ENCODE peak calls at places on chromosome 3, in eight cellular contexts. B is stomach, O is breast epithelium, K is transverse colon, V is GM23338, P is HL-60, Y is endothelial cell of umbilical vein, Q is Panc1. N is an unnamed sample.

GRCh38 chr3:101466465-101467309 is 46.3 kb downstream of the SENP7 start:
- DNase-seq in B (peak), P (no peak), O (no peak), K (peak), V (peak), Q (no peak), Y (no peak), N (no peak)

GRCh38 chr3:140972833-140973232 is 31.2 kb downstream of the SLC25A36 start:
- DNase-seq in V (peak), O (no peak), P (no peak), B (no peak), Q (no peak), Y (peak), K (no peak), N (no peak)

GRCh38 chr3:158791259-158791920 is 10.5 kb upstream of the MFSD1 start:
- DNase-seq in Q (no peak), O (no peak), B (no peak), P (peak), Y (peak), K (no peak), V (peak), N (peak)

GRCh38 chr3:113747719-113748046 is 848 bp downstream of the ATP6V1A start:
- DNase-seq in K (no peak), V (no peak), P (no peak), B (no peak), Q (no peak), O (no peak), Y (no peak), N (no peak)

GRCh38 chr3:36210840-36211655 is 169.3 kb upstream of the STAC start:
- DNase-seq in P (no peak), B (no peak), V (no peak), O (no peak), Y (no peak), K (no peak), Q (no peak), N (no peak)

GRCh38 chr3:197682713-197683112 is 54.0 kb downstream of the RUBCN start:
- DNase-seq in K (no peak), O (no peak), Q (no peak), B (no peak), Y (no peak), V (peak), P (no peak), N (no peak)

GRCh38 chr3:176469694-176470205 is 727.5 kb downstream of the TBL1XR1 start:
- DNase-seq in K (no peak), O (no peak), V (peak), B (no peak), Y (no peak), Q (no peak), P (no peak), N (no peak)

GRCh38 chr3:74861211-74861610 is 246.8 kb upstream of the CNTN3 start:
- DNase-seq in Y (no peak), O (no peak), P (no peak), Q (no peak), B (no peak), V (peak), K (no peak), N (no peak)

GRCh38 chr3:156826896-156827882 is 1.0 kb downstream of the LEKR1 start:
- DNase-seq in Y (no peak), V (peak), B (no peak), Q (no peak), O (no peak), P (no peak), K (no peak), N (no peak)

GRCh38 chr3:149004622-149005021 is 13.3 kb downstream of the GYG1 start:
- DNase-seq in K (no peak), P (no peak), B (no peak), Y (no peak), Q (no peak), O (no peak), V (no peak), N (no peak)

GRCh38 chr3:106826861-106827311 is 550.4 kb upstream of the CCDC54 start:
- DNase-seq in B (no peak), Y (peak), V (no peak), O (no peak), Q (no peak), K (no peak), P (no peak), N (no peak)

GRCh38 chr3:89571707-89572106 is 464.3 kb downstream of the EPHA3 start:
- DNase-seq in Q (no peak), K (no peak), V (no peak), Y (no peak), O (no peak), P (no peak), B (no peak), N (no peak)

GRCh38 chr3:16090013-16090412 is 84.5 kb upstream of the GALNT15 start:
- DNase-seq in Q (no peak), B (no peak), K (no peak), V (no peak), P (no peak), O (no peak), Y (peak), N (no peak)

GRCh38 chr3:35295875-35296274 is 343.4 kb upstream of the ARPP21 start:
- DNase-seq in O (no peak), V (no peak), K (no peak), B (no peak), Q (no peak), Y (no peak), P (no peak), N (no peak)

GRCh38 chr3:94004301-94004910 is 24.0 kb downstream of the STX19 start:
- DNase-seq in V (peak), P (peak), B (no peak), Y (peak), Q (peak), K (no peak), O (no peak), N (no peak)

GRCh38 chr3:157127268-157127667 is 32.7 kb downstream of the CCNL1 start:
- DNase-seq in B (no peak), Y (no peak), O (no peak), Q (no peak), V (peak), K (no peak), P (no peak), N (peak)

GRCh38 chr3:184593201-184593922 is 31.8 kb downstream of the EPHB3 start:
- DNase-seq in K (no peak), Y (no peak), V (no peak), P (no peak), O (no peak), B (no peak), Q (no peak), N (no peak)

DNA sequence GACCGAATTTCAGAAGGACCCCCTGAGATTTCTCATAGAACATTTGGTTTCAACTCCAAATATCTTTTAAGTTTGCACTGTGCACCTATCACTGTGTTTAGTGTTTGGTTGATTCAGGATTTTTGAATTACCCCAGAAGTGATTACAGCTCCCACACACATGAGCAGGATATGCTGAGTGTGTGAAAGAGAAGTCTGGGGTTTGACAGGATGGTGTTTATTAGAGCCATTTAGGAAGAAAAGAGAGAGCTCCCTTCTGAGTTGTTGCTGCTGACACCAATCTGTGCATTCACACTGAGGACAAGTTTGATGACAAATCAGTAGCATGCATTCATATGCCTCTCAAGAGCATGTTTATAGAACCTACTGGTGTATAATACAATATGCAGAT is 118.1 kb downstream of the RPL22L1 start:
- DNase-seq in Q (no peak), V (no peak), K (no peak), B (no peak), O (no peak), Y (no peak), P (no peak), N (no peak)
- H3K27ac ChIP-seq in Q (peak), V (no peak), K (peak), B (peak), O (peak), Y (peak), P (no peak), N (no peak)

DNA sequence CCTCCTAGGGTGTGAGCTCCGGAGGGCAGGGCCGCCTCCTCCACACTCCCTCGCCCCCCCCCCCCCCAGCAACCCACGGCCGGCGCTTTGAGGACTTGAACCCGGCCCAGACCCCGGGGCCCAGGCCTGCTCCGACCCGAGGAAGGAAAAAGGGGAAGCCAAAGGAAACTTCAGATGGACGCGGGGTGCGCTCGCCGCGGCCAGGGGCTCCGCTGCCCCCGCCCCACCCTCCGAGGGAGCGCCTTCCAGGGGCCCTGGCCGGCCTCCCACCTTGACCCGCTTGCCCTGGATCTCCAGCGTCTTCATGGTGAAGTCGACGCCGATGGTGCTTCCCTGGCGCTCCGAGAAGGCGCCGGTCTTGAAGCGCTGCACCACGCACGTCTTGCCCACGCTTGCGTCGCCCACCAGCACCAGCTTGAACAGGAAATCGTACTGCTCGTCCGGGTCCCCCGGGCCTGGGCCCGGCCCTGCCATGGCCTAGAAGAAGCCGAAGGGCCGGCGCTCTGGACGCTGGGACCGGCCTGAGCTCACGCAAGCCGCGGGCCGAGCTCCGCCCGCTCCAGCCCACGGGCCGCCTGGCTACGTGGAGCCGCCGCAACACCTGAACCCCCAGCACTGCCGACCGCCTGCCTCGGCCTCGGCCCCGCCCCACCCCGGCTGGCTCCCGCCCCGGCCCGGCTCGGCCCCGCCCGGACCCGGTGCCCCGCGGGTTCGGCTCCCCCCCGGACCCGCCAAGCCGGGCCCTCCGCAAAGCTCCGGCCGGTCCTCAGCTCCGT is 400 bp downstream of the RAB43 start:
- DNase-seq in V (peak), O (no peak), Q (no peak), P (peak), K (peak), Y (peak), B (peak), N (no peak)
- TF ChIP-seq POLR2AphosphoS5 in V (no peak), O (peak), Q (no peak), P (no peak), K (peak), Y (peak), B (peak), N (peak)

GRCh38 chr3:120052225-120052624 is 42.0 kb downstream of the GSK3B start:
- DNase-seq in K (no peak), Q (no peak), Y (no peak), O (no peak), B (no peak), V (no peak), P (no peak), N (no peak)

GRCh38 chr3:120059081-120059864 is 35.0 kb downstream of the GSK3B start:
- DNase-seq in P (no peak), V (no peak), Y (no peak), K (no peak), Q (no peak), O (no peak), B (no peak), N (no peak)

GRCh38 chr3:120052685-120053084 is 41.6 kb downstream of the GSK3B start:
- DNase-seq in P (no peak), K (no peak), V (no peak), Y (no peak), O (no peak), Q (no peak), B (no peak), N (no peak)

GRCh38 chr3:120057626-120058025 is 36.6 kb downstream of the GSK3B start:
- DNase-seq in O (no peak), B (no peak), Y (no peak), V (no peak), K (no peak), P (no peak), Q (no peak), N (no peak)

GRCh38 chr3:120057029-120057428 is 37.2 kb downstream of the GSK3B start:
- DNase-seq in V (no peak), B (no peak), P (no peak), Q (no peak), K (no peak), Y (no peak), O (no peak), N (no peak)
- H3K27ac ChIP-seq in V (no peak), B (no peak), P (no peak), Q (no peak), K (no peak), Y (no peak), O (no peak), N (no peak)

GRCh38 chr3:1092771-1093170 is at the start of gene CNTN6:
- DNase-seq in P (no peak), Y (no peak), Q (no peak), B (no peak), O (no peak), V (peak), K (no peak), N (no peak)
- TF ChIP-seq POLR2AphosphoS5 in P (no peak), Y (no peak), Q (no peak), B (no peak), O (no peak), V (no peak), K (no peak), N (no peak)

GRCh38 chr3:13046569-13047279 is 26.5 kb downstream of the IQSEC1 start:
- DNase-seq in V (no peak), Q (no peak), P (no peak), O (no peak), K (no peak), B (no peak), Y (no peak), N (no peak)

GRCh38 chr3:13047296-13048165 is 25.7 kb downstream of the IQSEC1 start:
- DNase-seq in Q (no peak), B (no peak), V (no peak), Y (no peak), K (no peak), P (no peak), O (no peak), N (no peak)

GRCh38 chr3:13044496-13045244 is 28.6 kb downstream of the IQSEC1 start:
- DNase-seq in Y (no peak), B (no peak), O (no peak), K (no peak), P (no peak), Q (no peak), V (no peak), N (no peak)

GRCh38 chr3:13045245-13045903 is 27.9 kb downstream of the IQSEC1 start:
- DNase-seq in Y (no peak), Q (no peak), K (no peak), P (no peak), V (no peak), O (no peak), B (no peak), N (no peak)

DNA sequence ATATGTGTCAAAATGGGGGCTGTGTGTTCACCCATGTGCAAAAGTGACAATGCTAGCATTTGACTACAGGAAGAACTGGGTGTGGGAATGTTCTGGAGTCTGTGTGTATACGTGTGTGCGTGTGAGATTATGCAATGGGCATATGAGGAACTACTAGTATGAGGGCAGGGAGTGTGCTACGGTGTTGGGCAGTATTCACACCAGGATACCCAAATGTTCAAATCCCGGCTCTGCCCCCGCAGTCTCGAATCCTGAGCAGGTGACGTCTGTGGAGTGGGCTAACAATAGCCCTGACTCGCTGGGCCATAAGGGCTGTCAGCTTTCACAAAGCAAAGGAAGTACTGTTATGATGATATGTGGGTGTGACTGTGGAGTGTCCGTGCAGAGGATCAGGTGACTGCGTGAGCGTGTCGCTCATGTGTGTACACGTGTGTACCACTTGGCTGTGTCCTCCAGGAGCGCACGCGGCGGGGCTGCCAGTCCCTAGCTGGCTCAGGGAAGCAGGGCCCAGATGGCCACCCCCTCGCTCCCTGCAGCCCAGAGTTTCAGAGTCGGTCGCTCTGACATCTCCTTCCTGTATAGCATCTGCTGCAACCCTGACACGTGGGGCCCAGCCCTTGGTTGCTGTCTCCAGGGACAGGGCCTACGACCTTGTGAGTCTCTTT is 27.2 kb downstream of the IQSEC1 start:
- DNase-seq in V (no peak), O (no peak), P (peak), Q (no peak), Y (no peak), K (peak), B (no peak), N (no peak)
- H3K27ac ChIP-seq in V (no peak), O (no peak), P (no peak), Q (no peak), Y (no peak), K (no peak), B (no peak), N (no peak)

DNA sequence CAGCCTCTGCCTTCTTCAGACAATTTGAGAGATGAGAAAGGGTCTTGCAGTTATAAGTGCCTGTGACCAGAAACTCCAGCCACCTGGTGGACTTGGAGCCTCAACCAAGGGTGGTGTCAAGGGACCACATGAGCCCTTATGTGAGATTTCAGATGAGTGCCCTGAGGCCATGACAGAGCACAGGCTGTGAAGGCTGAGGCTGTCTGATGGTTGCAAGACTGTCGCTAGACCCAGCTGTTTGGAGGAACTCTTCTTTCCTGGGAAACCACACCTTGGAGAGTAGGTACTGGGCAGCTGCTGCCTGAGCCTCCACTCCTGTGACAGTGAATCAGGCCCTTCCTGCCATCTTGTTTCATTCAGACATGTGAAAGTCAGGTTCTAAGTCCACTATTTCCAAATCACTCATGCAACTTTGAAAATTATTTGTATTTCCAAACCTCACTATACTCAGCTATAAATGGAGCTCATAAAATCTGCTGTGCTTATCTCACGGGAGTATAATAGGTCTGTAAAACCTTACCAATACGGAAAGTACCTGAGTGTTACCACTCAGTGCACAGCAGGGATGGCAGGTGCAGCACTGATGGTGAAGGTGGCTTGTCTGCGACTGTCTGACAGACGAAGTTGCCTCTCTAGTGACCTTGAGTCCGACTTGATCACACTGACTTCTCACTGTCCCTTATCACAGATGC is 99.4 kb downstream of the RPL39L start:
- DNase-seq in K (peak), O (no peak), Q (no peak), P (no peak), V (no peak), B (no peak), Y (no peak), N (no peak)
- TF ChIP-seq POLR2AphosphoS5 in K (peak), O (no peak), Q (no peak), P (no peak), V (no peak), B (no peak), Y (no peak), N (no peak)

N was measured in esophagus muscularis mucosa.